ENCODE peak calls at places on chromosome 18, in six cellular contexts. D is K562, R is HL-60, L is GM12878, Y is GM12891, F is HCT116. S is an unnamed sample.

GRCh38 chr18:9597609-9598008 is 16.8 kb downstream of the PPP4R1 start:
- DNase-seq in Y (no peak), R (no peak), F (no peak), D (no peak), L (no peak), S (no peak)

GRCh38 chr18:77648415-77648814 is 398.8 kb downstream of the GALR1 start:
- DNase-seq in L (no peak), R (no peak), D (no peak), F (no peak), Y (no peak), S (no peak)

GRCh38 chr18:6161549-6161948 is 253.2 kb downstream of the L3MBTL4 start:
- DNase-seq in D (no peak), L (no peak), F (no peak), R (no peak), Y (peak; percentile 2), S (no peak)

GRCh38 chr18:74522635-74523548 is 11.4 kb upstream of the CNDP1 start:
- DNase-seq in R (no peak), L (no peak), Y (no peak), D (no peak), F (no peak), S (peak; percentile 70)

GRCh38 chr18:52311331-52311730 is 28.7 kb upstream of the DCC start:
- DNase-seq in L (no peak), Y (no peak), D (no peak), R (no peak), F (no peak), S (no peak)

GRCh38 chr18:61335737-61336555 is 2.7 kb downstream of the CDH20 start:
- DNase-seq in D (no peak), R (no peak), L (no peak), Y (no peak), F (no peak), S (no peak)

GRCh38 chr18:40868110-40868858 is 1086.8 kb upstream of the PIK3C3 start:
- DNase-seq in F (no peak), L (no peak), D (peak; percentile 6), R (no peak), Y (no peak), S (no peak)

GRCh38 chr18:63363951-63364350 is 3.1 kb downstream of the KDSR start:
- DNase-seq in L (no peak), D (no peak), F (no peak), R (no peak), Y (no peak), S (no peak)

GRCh38 chr18:49564435-49564834 is 2.6 kb downstream of the LIPG start:
- DNase-seq in D (no peak), Y (no peak), R (no peak), F (no peak), L (no peak), S (no peak)

GRCh38 chr18:52570975-52571374 is 231.0 kb downstream of the DCC start:
- DNase-seq in L (no peak), D (no peak), Y (no peak), F (no peak), R (no peak), S (no peak)

GRCh38 chr18:13608791-13609552 is 117.4 kb downstream of the FAM210A start:
- DNase-seq in R (no peak), L (no peak), Y (no peak), F (no peak), D (no peak), S (peak; percentile 72)

GRCh38 chr18:63444567-63444966 is 22.3 kb upstream of the VPS4B start:
- DNase-seq in R (peak; percentile 95), L (no peak), F (no peak), Y (no peak), D (no peak), S (no peak)

GRCh38 chr18:379665-380356 is 112.0 kb upstream of the THOC1 start:
- DNase-seq in L (no peak), D (no peak), Y (no peak), R (peak; percentile 86), F (no peak), S (no peak)

GRCh38 chr18:8229786-8230185 is 379.5 kb upstream of the RAB12 start:
- DNase-seq in Y (no peak), F (no peak), L (no peak), R (no peak), D (no peak), S (no peak)

GRCh38 chr18:35456181-35456850 is 41.4 kb downstream of the INO80C start:
- DNase-seq in L (no peak), D (peak; percentile 37), F (peak; percentile 26), R (no peak), Y (no peak), S (no peak)

GRCh38 chr18:13746636-13747035 is 20.2 kb downstream of the RNMT start:
- DNase-seq in F (no peak), Y (no peak), D (no peak), L (no peak), R (no peak), S (no peak)

GRCh38 chr18:9537638-9538037 is 62.3 kb downstream of the RALBP1 start:
- DNase-seq in F (no peak), R (no peak), Y (no peak), L (no peak), D (no peak), S (no peak)

GRCh38 chr18:26133652-26134051 is at the start of gene PSMA8:
- DNase-seq in D (no peak), F (no peak), L (no peak), Y (peak; percentile 40), R (no peak), S (peak; percentile 86)

GRCh38 chr18:39839782-39840181 is 2115.3 kb upstream of the PIK3C3 start:
- DNase-seq in L (no peak), Y (no peak), F (no peak), D (no peak), R (no peak), S (no peak)

GRCh38 chr18:23585007-23585871 is 1.1 kb downstream of the NPC1 start:
- DNase-seq in L (peak; percentile 28), Y (no peak), R (peak; percentile 22), D (peak; percentile 63), F (no peak), S (no peak)
- TF ChIP-seq POLR2AphosphoS5 in L (no peak), Y (no peak), R (no peak), D (no peak), F (no peak), S (no peak)

GRCh38 chr18:45851196-45851925 is 25.9 kb downstream of the SIGLEC15 start:
- DNase-seq in F (no peak), L (no peak), Y (no peak), R (no peak), D (no peak), S (no peak)
- TF ChIP-seq POLR2AphosphoS5 in F (no peak), L (no peak), Y (no peak), R (no peak), D (no peak), S (no peak)

GRCh38 chr18:43933177-43933576 is 655.9 kb upstream of the SYT4 start:
- DNase-seq in Y (no peak), D (no peak), R (no peak), F (no peak), L (no peak), S (no peak)
- TF ChIP-seq POLR2AphosphoS5 in Y (no peak), D (no peak), R (no peak), F (no peak), L (no peak), S (no peak)

GRCh38 chr18:12043811-12044210 is 49.8 kb upstream of the ANKRD62 start:
- DNase-seq in R (no peak), Y (no peak), L (no peak), F (no peak), D (no peak), S (no peak)

GRCh38 chr18:12044591-12044990 is 49.1 kb upstream of the ANKRD62 start:
- DNase-seq in R (no peak), Y (no peak), L (no peak), D (no peak), F (no peak), S (no peak)

GRCh38 chr18:12038082-12038660 is 55.5 kb upstream of the ANKRD62 start:
- DNase-seq in L (no peak), F (no peak), D (no peak), R (no peak), Y (no peak), S (no peak)

GRCh38 chr18:12038661-12039417 is 54.8 kb upstream of the ANKRD62 start:
- DNase-seq in L (no peak), Y (peak; percentile 81), D (peak; percentile 80), R (peak; percentile 79), F (peak; percentile 78), S (peak; percentile 96)

DNA sequence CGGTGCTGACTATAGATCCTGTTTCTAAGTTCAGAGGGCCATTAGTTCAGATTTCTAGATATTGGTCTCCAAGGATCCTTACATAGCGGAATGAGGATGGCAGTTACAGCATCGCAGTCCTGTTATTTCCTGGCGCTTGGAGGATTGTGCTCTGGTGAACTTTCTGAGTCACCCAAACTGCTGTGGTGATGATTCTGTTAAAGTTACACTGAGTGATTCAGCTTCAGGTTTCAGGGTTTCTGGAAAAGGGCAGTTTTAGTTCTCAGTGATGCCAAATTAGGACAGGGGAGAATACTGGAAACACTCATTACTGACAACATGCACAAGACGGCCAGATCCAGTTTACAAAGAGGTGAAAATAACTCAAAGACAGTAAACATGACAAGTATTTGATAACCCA is 52.1 kb upstream of the ANKRD62 start:
- DNase-seq in F (no peak), L (no peak), D (no peak), Y (no peak), R (no peak), S (no peak)
- TF ChIP-seq POLR2AphosphoS5 in F (no peak), L (no peak), D (no peak), Y (no peak), R (no peak), S (no peak)

DNA sequence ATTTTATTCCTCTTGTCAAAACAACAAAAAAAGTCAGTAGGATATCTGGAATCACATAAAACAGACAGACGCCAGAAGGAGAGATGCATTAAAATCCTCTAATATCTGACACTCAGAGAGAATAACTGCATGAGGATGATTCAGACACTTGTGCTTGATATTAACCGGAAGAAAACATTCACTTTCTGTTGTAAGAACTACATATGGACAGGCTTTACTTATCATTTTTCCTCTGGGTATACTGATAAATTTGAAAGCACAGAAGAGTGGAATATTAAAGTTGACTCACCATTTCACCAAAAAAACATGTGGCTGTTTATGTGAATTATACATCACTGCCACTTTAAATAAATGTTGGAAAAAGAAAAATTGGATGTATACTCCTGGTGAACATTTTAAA is 589.1 kb upstream of the CDH2 start:
- DNase-seq in Y (no peak), L (no peak), D (no peak), R (no peak), F (no peak), S (no peak)
- TF ChIP-seq POLR2AphosphoS5 in Y (no peak), L (no peak), D (no peak), R (no peak), F (no peak), S (no peak)

GRCh38 chr18:44958040-44958439 is 277.4 kb downstream of the SETBP1 start:
- DNase-seq in D (no peak), L (no peak), F (no peak), R (no peak), Y (no peak), S (no peak)
- TF ChIP-seq POLR2AphosphoS5 in D (no peak), L (no peak), F (no peak), R (no peak), Y (no peak), S (no peak)

GRCh38 chr18:79458917-79459803 is 63.4 kb downstream of the NFATC1 start:
- DNase-seq in D (no peak), L (no peak), R (no peak), Y (no peak), F (no peak), S (no peak)
- TF ChIP-seq POLR2AphosphoS5 in D (no peak), L (no peak), R (no peak), Y (no peak), F (no peak), S (peak; percentile 42)

S was measured in spleen.